ENCODE peak calls at places on chromosomes 1 and 21, in five cellular contexts. Q is heart left ventricle, O is BE2C, L is IMR-90, Y is tibial artery. A is an unnamed sample.

GRCh38 chr1:50977575-50978143 is 7.6 kb downstream of the CDKN2C start:
- DNase-seq in Q (peak; percentile 79), O (peak; percentile 53), L (peak; percentile 52), Y (peak; percentile 48), A (no peak)

GRCh38 chr1:83818916-83819315 is 180.0 kb downstream of the TTLL7 start:
- DNase-seq in Q (no peak), O (no peak), L (peak; percentile 3), Y (no peak), A (no peak)

GRCh38 chr1:6822530-6823359 is 37.5 kb downstream of the CAMTA1 start:
- DNase-seq in Q (no peak), O (no peak), L (no peak), Y (no peak), A (no peak)

GRCh38 chr21:25369524-25370300 is 237.6 kb downstream of the MRPL39 start:
- DNase-seq in Q (no peak), O (no peak), L (peak; percentile 66), Y (no peak), A (no peak)

GRCh38 chr1:23747947-23748346 is 4.7 kb downstream of the ELOA start:
- DNase-seq in Q (no peak), O (no peak), L (no peak), Y (no peak), A (no peak)

GRCh38 chr1:117609471-117609911 is 3.6 kb downstream of the TENT5C start:
- DNase-seq in Q (peak; percentile 30), O (no peak), L (peak; percentile 41), Y (peak; percentile 70), A (peak; percentile 72)

GRCh38 chr1:34710811-34711210 is 44.0 kb upstream of the GJB5 start:
- DNase-seq in Q (no peak), O (no peak), L (no peak), Y (no peak), A (no peak)

GRCh38 chr1:114263343-114263742 is 109.7 kb upstream of the SYT6 start:
- DNase-seq in Q (no peak), O (no peak), L (no peak), Y (no peak), A (no peak)

GRCh38 chr1:222818171-222818570 is 3.3 kb downstream of the DISP1 start:
- DNase-seq in Q (no peak), O (no peak), L (no peak), Y (no peak), A (no peak)

GRCh38 chr1:204505674-204506073 is 10.5 kb upstream of the MDM4 start:
- DNase-seq in Q (no peak), O (no peak), L (no peak), Y (no peak), A (no peak)
- H3K4me3 ChIP-seq in Q (peak overlapping the region; percentile 67), O (peak overlapping the region; percentile 69), L (no peak overlapping the region), Y (peak overlapping the region; percentile 60), A (peak overlapping the region; percentile 59)

DNA sequence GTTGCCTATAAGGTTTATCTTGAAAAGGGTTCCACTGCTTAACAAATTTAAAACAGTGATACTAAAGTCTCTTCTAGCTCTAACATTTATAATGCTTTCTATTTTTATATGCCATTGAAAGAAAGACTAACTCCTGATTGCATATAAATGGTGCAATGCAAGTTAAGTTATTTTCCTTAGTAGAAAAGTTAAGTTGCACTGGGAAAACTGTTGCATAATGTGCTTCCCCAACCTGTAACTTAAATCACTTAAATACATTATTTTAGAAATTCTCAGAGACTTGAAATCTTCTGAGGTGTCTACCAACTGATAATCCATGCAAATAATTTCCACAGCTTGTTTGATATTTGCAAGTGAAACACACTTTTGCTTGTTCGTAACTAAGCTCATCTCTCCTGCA is 175.0 kb upstream of the HMCN1 start:
- DNase-seq in Q (no peak), O (no peak), L (no peak), Y (no peak), A (no peak)
- H3K4me3 ChIP-seq in Q (no peak overlapping the region), O (no peak overlapping the region), L (no peak overlapping the region), Y (no peak overlapping the region), A (no peak overlapping the region)

GRCh38 chr1:53016705-53017104 is 45.3 kb upstream of the PODN start:
- DNase-seq in Q (no peak), O (no peak), L (peak; percentile 41), Y (no peak), A (no peak)
- H3K4me3 ChIP-seq in Q (no peak overlapping the region), O (no peak overlapping the region), L (no peak overlapping the region), Y (no peak overlapping the region), A (no peak overlapping the region)

DNA sequence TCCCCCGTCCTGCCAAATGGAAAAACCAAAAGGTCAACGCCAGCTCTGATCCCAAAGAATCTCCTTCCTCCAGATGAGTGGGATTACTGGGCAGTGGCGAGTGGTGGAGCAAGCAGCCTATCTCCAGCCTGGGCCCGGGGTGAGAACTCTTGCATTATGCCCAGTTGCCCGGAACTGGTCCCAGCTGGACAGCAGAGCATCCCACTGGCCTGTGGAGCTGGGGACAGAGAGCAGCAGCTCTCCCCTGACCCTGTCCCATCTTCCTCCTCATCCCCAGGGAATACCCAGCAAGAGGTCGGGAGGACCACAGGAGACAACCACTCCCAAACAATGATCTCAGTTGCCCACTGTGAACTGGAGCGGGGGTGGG is 130.5 kb downstream of the TMEM53 start:
- DNase-seq in Q (no peak), O (no peak), L (no peak), Y (no peak), A (no peak)
- H3K4me3 ChIP-seq in Q (no peak overlapping the region), O (no peak overlapping the region), L (no peak overlapping the region), Y (no peak overlapping the region), A (no peak overlapping the region)

GRCh38 chr1:32250893-32251716 is at the start of gene LCK:
- DNase-seq in Q (no peak), O (no peak), L (no peak), Y (no peak), A (no peak)

GRCh38 chr1:32257227-32257508 is 6.1 kb downstream of the LCK start:
- DNase-seq in Q (no peak), O (no peak), L (no peak), Y (no peak), A (no peak)

GRCh38 chr1:32255072-32256071 is 4.3 kb downstream of the LCK start:
- DNase-seq in Q (no peak), O (no peak), L (no peak), Y (no peak), A (no peak)

DNA sequence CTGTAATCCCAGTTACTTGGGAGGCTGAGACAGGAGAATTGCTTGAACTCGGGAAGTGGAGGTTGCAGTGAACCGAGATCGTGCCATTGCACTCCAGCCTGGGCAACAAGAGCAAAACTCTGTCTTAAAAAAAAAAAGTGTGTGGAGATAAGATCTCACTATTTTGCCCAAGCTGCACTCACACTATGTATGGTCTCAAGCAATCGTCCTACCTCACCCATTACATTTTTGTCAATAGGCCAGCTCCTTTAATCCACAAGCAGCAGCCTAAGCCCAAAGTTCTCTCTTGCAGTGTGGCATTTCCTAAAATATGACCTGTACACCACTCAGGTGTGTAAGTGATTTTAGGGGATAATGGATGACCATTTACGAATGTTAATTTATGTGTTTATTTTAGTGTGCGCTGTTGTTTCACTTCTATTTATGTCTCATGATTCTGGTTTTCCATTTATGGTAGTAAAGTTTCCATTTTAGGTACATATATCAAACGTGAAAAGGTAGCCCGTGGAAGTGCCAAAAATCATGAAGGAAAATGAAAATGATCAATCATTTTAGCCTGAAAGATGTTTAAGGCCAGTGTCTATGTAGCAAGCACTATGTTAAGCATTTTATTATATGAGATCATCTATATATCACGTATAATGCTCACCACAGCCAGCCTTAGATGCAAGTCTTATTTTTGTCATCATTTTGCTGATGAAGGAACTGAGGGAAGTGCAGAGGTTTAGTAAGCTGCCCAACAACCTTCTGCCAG is 5.6 kb downstream of the LCK start:
- DNase-seq in Q (no peak), O (no peak), L (no peak), Y (no peak), A (no peak)
- H3K4me3 ChIP-seq in Q (no peak overlapping the region), O (no peak overlapping the region), L (no peak overlapping the region), Y (no peak overlapping the region), A (no peak overlapping the region)

GRCh38 chr1:177185209-177185608 is 14.5 kb downstream of the BRINP2 start:
- DNase-seq in Q (no peak), O (peak; percentile 15), L (peak; percentile 17), Y (no peak), A (no peak)

GRCh38 chr1:177181631-177182291 is 11.0 kb downstream of the BRINP2 start:
- DNase-seq in Q (peak; percentile 44), O (peak; percentile 72), L (peak; percentile 29), Y (peak; percentile 30), A (no peak)

GRCh38 chr1:177183801-177184200 is 13.0 kb downstream of the BRINP2 start:
- DNase-seq in Q (no peak), O (no peak), L (no peak), Y (no peak), A (no peak)

GRCh38 chr1:177181280-177181630 is 10.5 kb downstream of the BRINP2 start:
- DNase-seq in Q (no peak), O (no peak), L (no peak), Y (no peak), A (no peak)
- H3K4me3 ChIP-seq in Q (peak overlapping the region; percentile 13), O (peak overlapping the region; percentile 14), L (peak overlapping the region; percentile 9), Y (peak overlapping the region; percentile 26), A (no peak overlapping the region)

GRCh38 chr1:79005945-79006344 is 585 bp downstream of the ADGRL4 start:
- DNase-seq in Q (no peak), O (no peak), L (peak; percentile 31), Y (no peak), A (no peak)
- H3K4me3 ChIP-seq in Q (peak overlapping the region; percentile 56), O (no peak overlapping the region), L (peak overlapping the region; percentile 64), Y (peak overlapping the region; percentile 12), A (peak overlapping the region; percentile 33)

GRCh38 chr1:41482001-41482765 is 2.3 kb downstream of the EDN2 start:
- DNase-seq in Q (no peak), O (no peak), L (no peak), Y (no peak), A (no peak)
- H3K4me3 ChIP-seq in Q (no peak overlapping the region), O (no peak overlapping the region), L (no peak overlapping the region), Y (no peak overlapping the region), A (no peak overlapping the region)

A was measured in right atrium auricular region.